ENCODE peak calls at places on chromosome 3, in four cellular contexts. One of them, this sample, is unnamed.

GRCh38 chr3:149579838-149580542 is 77.8 kb downstream of the WWTR1 start:
- DNase-seq in GM12878: no peak
- DNase-seq in WTC11: no peak
- DNase-seq in HepG2: no peak
- DNase-seq in this sample: no peak

GRCh38 chr3:150829408-150829807 is 66.4 kb upstream of the SIAH2 start:
- DNase-seq in GM12878: no peak
- DNase-seq in WTC11: no peak
- DNase-seq in HepG2: no peak
- DNase-seq in this sample: no peak

GRCh38 chr3:81793410-81793809 is 32.0 kb upstream of the GBE1 start:
- DNase-seq in GM12878: no peak
- DNase-seq in WTC11: no peak
- DNase-seq in HepG2: no peak
- DNase-seq in this sample: no peak

GRCh38 chr3:123409443-123410148 is 39.3 kb downstream of the ADCY5 start:
- DNase-seq in GM12878: no peak
- DNase-seq in WTC11: no peak
- DNase-seq in HepG2: no peak
- DNase-seq in this sample: no peak

GRCh38 chr3:11195721-11196332 is 41.5 kb downstream of the HRH1 start:
- DNase-seq in GM12878: no peak
- DNase-seq in WTC11: no peak
- DNase-seq in HepG2: no peak
- DNase-seq in this sample: peak; percentile 19

GRCh38 chr3:108156312-108156853 is 65.6 kb upstream of the CD47 start:
- DNase-seq in GM12878: no peak
- DNase-seq in WTC11: no peak
- DNase-seq in HepG2: no peak
- DNase-seq in this sample: no peak

GRCh38 chr3:189389346-189389745 is 217.6 kb downstream of the TPRG1 start:
- DNase-seq in GM12878: no peak
- DNase-seq in WTC11: no peak
- DNase-seq in HepG2: no peak
- DNase-seq in this sample: peak; percentile 10

GRCh38 chr3:117853923-117854322 is 1144.3 kb downstream of the TUSC7 start:
- DNase-seq in GM12878: no peak
- DNase-seq in WTC11: no peak
- DNase-seq in HepG2: no peak
- DNase-seq in this sample: no peak

GRCh38 chr3:123953735-123954134 is 7.3 kb downstream of the CCDC14 start:
- DNase-seq in GM12878: no peak
- DNase-seq in WTC11: no peak
- DNase-seq in HepG2: no peak
- DNase-seq in this sample: no peak

GRCh38 chr3:29775352-29775751 is 494.5 kb downstream of the RBMS3 start:
- DNase-seq in GM12878: no peak
- DNase-seq in WTC11: no peak
- DNase-seq in HepG2: no peak
- DNase-seq in this sample: no peak

GRCh38 chr3:100993309-100993708 is at the start of gene ABI3BP:
- DNase-seq in GM12878: no peak
- DNase-seq in WTC11: peak; percentile 16
- DNase-seq in HepG2: no peak
- DNase-seq in this sample: peak; percentile 5

GRCh38 chr3:13282986-13283876 is 136.9 kb downstream of the NUP210 start:
- DNase-seq in GM12878: no peak
- DNase-seq in WTC11: peak; percentile 69
- DNase-seq in HepG2: no peak
- DNase-seq in this sample: peak; percentile 71

GRCh38 chr3:82044918-82045715 is 283.7 kb upstream of the GBE1 start:
- DNase-seq in GM12878: no peak
- DNase-seq in WTC11: no peak
- DNase-seq in HepG2: no peak
- DNase-seq in this sample: no peak

GRCh38 chr3:64042952-64043351 is 19.7 kb upstream of the PSMD6 start:
- DNase-seq in GM12878: no peak
- DNase-seq in WTC11: no peak
- DNase-seq in HepG2: no peak
- DNase-seq in this sample: no peak

GRCh38 chr3:171393032-171393744 is 67.0 kb downstream of the TNIK start:
- DNase-seq in GM12878: no peak
- DNase-seq in WTC11: peak; percentile 42
- DNase-seq in HepG2: peak; percentile 39
- DNase-seq in this sample: no peak

GRCh38 chr3:12188328-12188648 is 29.6 kb upstream of the TIMP4 start:
- DNase-seq in GM12878: no peak
- DNase-seq in WTC11: no peak
- DNase-seq in HepG2: no peak
- DNase-seq in this sample: no peak

GRCh38 chr3:71119171-71119570 is 464.4 kb downstream of the FOXP1 start:
- DNase-seq in GM12878: no peak
- DNase-seq in WTC11: no peak
- DNase-seq in HepG2: no peak
- DNase-seq in this sample: no peak

GRCh38 chr3:170467007-170467406 is 48.3 kb downstream of the CLDN11 start:
- DNase-seq in GM12878: no peak
- DNase-seq in WTC11: no peak
- DNase-seq in HepG2: peak; percentile 39
- DNase-seq in this sample: no peak

GRCh38 chr3:37986479-37987314 is 3.9 kb upstream of the VILL start:
- DNase-seq in GM12878: no peak
- DNase-seq in WTC11: no peak
- DNase-seq in HepG2: peak; percentile 81
- DNase-seq in this sample: no peak

GRCh38 chr3:120450914-120451669 is at the start of gene FSTL1:
- DNase-seq in GM12878: no peak
- DNase-seq in WTC11: peak; percentile 79
- DNase-seq in HepG2: no peak
- DNase-seq in this sample: no peak

GRCh38 chr3:196246612-196247308 is 30.4 kb downstream of the SLC51A start:
- DNase-seq in GM12878: no peak
- DNase-seq in WTC11: no peak
- DNase-seq in HepG2: no peak
- DNase-seq in this sample: peak; percentile 89

GRCh38 chr3:170520996-170521395 is 64.9 kb downstream of the SLC7A14 start:
- DNase-seq in GM12878: no peak
- DNase-seq in WTC11: no peak
- DNase-seq in HepG2: no peak
- DNase-seq in this sample: no peak

GRCh38 chr3:71495708-71496472 is 87.6 kb downstream of the FOXP1 start:
- DNase-seq in GM12878: no peak
- DNase-seq in WTC11: no peak
- DNase-seq in HepG2: peak; percentile 5
- DNase-seq in this sample: peak; percentile 69

GRCh38 chr3:16069149-16069922 is 105.1 kb upstream of the GALNT15 start:
- DNase-seq in GM12878: no peak
- DNase-seq in WTC11: no peak
- DNase-seq in HepG2: peak; percentile 87
- DNase-seq in this sample: no peak

GRCh38 chr3:113354307-113354706 is 87.0 kb downstream of the CFAP44 start:
- DNase-seq in GM12878: no peak
- DNase-seq in WTC11: no peak
- DNase-seq in HepG2: no peak
- DNase-seq in this sample: peak; percentile 11

GRCh38 chr3:123870033-123870432 is 14.1 kb downstream of the MYLK start:
- DNase-seq in GM12878: no peak
- DNase-seq in WTC11: no peak
- DNase-seq in HepG2: no peak
- DNase-seq in this sample: no peak

GRCh38 chr3:38834110-38834509 is 18.1 kb upstream of the SCN10A start:
- DNase-seq in GM12878: no peak
- DNase-seq in WTC11: peak; percentile 53
- DNase-seq in HepG2: peak; percentile 50
- DNase-seq in this sample: peak; percentile 92

GRCh38 chr3:59766165-59766872 is 716.5 kb upstream of the CFAP20DC start:
- DNase-seq in GM12878: no peak
- DNase-seq in WTC11: no peak
- DNase-seq in HepG2: no peak
- DNase-seq in this sample: no peak

GRCh38 chr3:108159128-108159527 is 63.1 kb downstream of the IFT57 start:
- DNase-seq in GM12878: no peak
- DNase-seq in WTC11: no peak
- DNase-seq in HepG2: no peak
- DNase-seq in this sample: no peak

GRCh38 chr3:50050361-50050760 is 38.4 kb upstream of the RBM5 start:
- DNase-seq in GM12878: no peak
- DNase-seq in WTC11: no peak
- DNase-seq in HepG2: peak; percentile 34
- DNase-seq in this sample: no peak

GRCh38 chr3:35664460-35664919 is 25.2 kb downstream of the ARPP21 start:
- DNase-seq in GM12878: peak; percentile 2
- DNase-seq in WTC11: peak; percentile 32
- DNase-seq in HepG2: no peak
- DNase-seq in this sample: no peak

GRCh38 chr3:18489939-18490338 is 64.8 kb upstream of the SATB1 start:
- DNase-seq in GM12878: no peak
- DNase-seq in WTC11: no peak
- DNase-seq in HepG2: no peak
- DNase-seq in this sample: no peak

GRCh38 chr3:88321696-88322095 is 171.9 kb downstream of the C3orf38 start:
- DNase-seq in GM12878: no peak
- DNase-seq in WTC11: no peak
- DNase-seq in HepG2: no peak
- DNase-seq in this sample: no peak

GRCh38 chr3:66354001-66354400 is 133.2 kb downstream of the SLC25A26 start:
- DNase-seq in GM12878: no peak
- DNase-seq in WTC11: no peak
- DNase-seq in HepG2: no peak
- DNase-seq in this sample: no peak

GRCh38 chr3:184240384-184241140 is 8.2 kb downstream of the ALG3 start:
- DNase-seq in GM12878: no peak
- DNase-seq in WTC11: peak; percentile 42
- DNase-seq in HepG2: no peak
- DNase-seq in this sample: peak; percentile 63

GRCh38 chr3:190024912-190025311 is 95.8 kb downstream of the P3H2 start:
- DNase-seq in GM12878: no peak
- DNase-seq in WTC11: no peak
- DNase-seq in HepG2: no peak
- DNase-seq in this sample: no peak

DNA sequence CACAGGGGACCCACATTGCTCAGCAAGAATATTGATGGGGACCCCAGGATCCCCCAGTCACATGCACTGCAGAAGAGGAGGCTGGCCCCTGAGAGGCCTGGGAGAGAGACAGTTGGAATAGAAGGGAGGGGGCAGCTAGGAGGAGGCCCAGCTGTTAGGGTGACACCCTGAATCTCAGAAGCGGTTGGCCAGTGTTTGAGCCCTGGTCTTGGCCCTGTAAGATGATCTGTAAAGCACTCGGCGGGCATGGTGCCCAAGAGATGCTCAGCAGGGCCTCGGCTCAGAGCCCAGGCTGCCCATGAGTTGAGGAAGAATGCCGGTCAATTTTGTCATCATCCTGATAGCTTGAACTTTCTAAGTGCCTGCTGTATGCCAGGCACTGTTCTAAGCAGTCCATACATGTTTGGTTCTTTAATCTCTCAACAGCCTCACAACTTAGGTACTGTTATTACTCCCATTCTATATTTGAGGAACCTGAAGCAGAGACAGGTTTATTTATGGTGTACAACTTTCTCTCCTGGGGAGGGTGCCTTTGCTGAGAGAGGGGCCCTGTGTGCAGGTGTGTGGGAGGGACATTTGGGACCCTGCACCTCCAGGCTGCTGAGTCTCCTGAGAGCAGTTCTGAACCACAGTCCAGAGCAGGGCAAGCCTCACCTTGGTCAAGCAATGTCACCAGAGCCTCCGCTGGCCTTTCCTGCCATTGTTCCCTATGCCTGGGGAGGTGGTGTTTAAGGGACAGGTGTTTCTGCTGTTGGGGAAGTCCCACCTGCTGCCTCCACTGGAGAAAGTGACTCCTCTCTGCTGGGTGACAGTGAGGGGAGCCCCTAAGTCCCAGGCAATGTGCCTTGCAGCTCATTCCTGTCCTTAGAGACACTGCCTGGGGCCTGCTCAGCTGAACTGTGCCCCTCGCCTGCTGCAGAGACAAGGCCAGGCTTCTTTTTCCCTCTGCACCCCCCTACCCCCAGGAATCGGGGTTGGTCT is 26.0 kb downstream of the SLC6A6 start:
- DNase-seq in GM12878: no peak
- DNase-seq in WTC11: no peak
- DNase-seq in HepG2: no peak
- DNase-seq in this sample: no peak
- TF ChIP-seq MAX in GM12878: no peak
- TF ChIP-seq MAX in WTC11: no peak
- TF ChIP-seq MAX in HepG2: no peak
- TF ChIP-seq MAX in this sample: no peak

GRCh38 chr3:31790516-31791148 is 190.4 kb downstream of the OSBPL10 start:
- DNase-seq in GM12878: no peak
- DNase-seq in WTC11: no peak
- DNase-seq in HepG2: no peak
- DNase-seq in this sample: no peak

GRCh38 chr3:31789429-31789828 is 191.6 kb downstream of the OSBPL10 start:
- DNase-seq in GM12878: no peak
- DNase-seq in WTC11: no peak
- DNase-seq in HepG2: no peak
- DNase-seq in this sample: no peak

GRCh38 chr3:31798840-31799239 is 182.2 kb downstream of the OSBPL10 start:
- DNase-seq in GM12878: no peak
- DNase-seq in WTC11: no peak
- DNase-seq in HepG2: no peak
- DNase-seq in this sample: no peak

GRCh38 chr3:31793821-31794220 is 187.2 kb downstream of the OSBPL10 start:
- DNase-seq in GM12878: no peak
- DNase-seq in WTC11: no peak
- DNase-seq in HepG2: no peak
- DNase-seq in this sample: no peak

GRCh38 chr3:31793040-31793439 is 188.0 kb downstream of the OSBPL10 start:
- DNase-seq in GM12878: no peak
- DNase-seq in WTC11: no peak
- DNase-seq in HepG2: no peak
- DNase-seq in this sample: no peak
- TF ChIP-seq MAX in GM12878: no peak
- TF ChIP-seq MAX in WTC11: no peak
- TF ChIP-seq MAX in HepG2: no peak
- TF ChIP-seq MAX in this sample: no peak

DNA sequence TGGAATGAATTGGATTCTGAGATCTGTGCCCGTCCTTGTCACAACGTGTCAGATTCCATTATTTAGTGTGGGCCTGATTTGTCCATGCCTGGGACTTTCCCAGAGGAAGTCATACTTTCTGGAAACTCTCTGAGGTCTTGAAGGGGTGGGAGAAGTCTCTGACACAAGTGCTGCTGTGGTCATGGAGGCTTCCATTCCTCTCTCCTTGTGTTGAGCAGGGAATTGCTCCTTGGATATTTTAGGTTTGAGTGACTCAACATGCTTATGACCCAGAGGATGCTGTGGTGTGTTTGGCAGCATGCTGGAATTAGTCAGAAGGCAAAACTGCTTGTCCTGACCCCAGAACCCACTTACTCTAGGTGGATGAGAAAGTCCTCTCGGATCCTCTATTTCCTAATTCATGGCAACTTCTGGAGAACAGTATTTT is 132.1 kb downstream of the LPP start:
- DNase-seq in GM12878: no peak
- DNase-seq in WTC11: no peak
- DNase-seq in HepG2: no peak
- DNase-seq in this sample: no peak
- TF ChIP-seq MAX in GM12878: no peak
- TF ChIP-seq MAX in WTC11: no peak
- TF ChIP-seq MAX in HepG2: no peak
- TF ChIP-seq MAX in this sample: no peak

GRCh38 chr3:77014236-77014635 is 25.7 kb upstream of the ROBO2 start:
- DNase-seq in GM12878: no peak
- DNase-seq in WTC11: no peak
- DNase-seq in HepG2: no peak
- DNase-seq in this sample: no peak
- TF ChIP-seq MAX in GM12878: no peak
- TF ChIP-seq MAX in WTC11: no peak
- TF ChIP-seq MAX in HepG2: no peak
- TF ChIP-seq MAX in this sample: no peak

This sample was measured in NB4.